ENCODE peak calls at places on chromosome 9, in four cellular contexts. One of them, this sample, is unnamed.

GRCh38 chr9:86707932-86708510 is 239.3 kb downstream of the GAS1 start:
- DNase-seq in T-helper 9 cell: no peak
- DNase-seq in C1 segment of cervical spinal cord: no peak
- DNase-seq in NCI-H1092: no peak
- DNase-seq in this sample: no peak

GRCh38 chr9:116661037-116661954 is 25.8 kb upstream of the TRIM32 start:
- DNase-seq in T-helper 9 cell: no peak
- DNase-seq in NCI-H1092: peak
- DNase-seq in C1 segment of cervical spinal cord: no peak
- DNase-seq in this sample: peak

GRCh38 chr9:136488247-136489214 is 5.7 kb upstream of the SEC16A start:
- DNase-seq in C1 segment of cervical spinal cord: peak
- DNase-seq in T-helper 9 cell: peak
- DNase-seq in NCI-H1092: no peak
- DNase-seq in this sample: peak

GRCh38 chr9:130857864-130858730 is 23.0 kb downstream of the ABL1 start:
- DNase-seq in NCI-H1092: no peak
- DNase-seq in C1 segment of cervical spinal cord: no peak
- DNase-seq in T-helper 9 cell: no peak
- DNase-seq in this sample: peak

GRCh38 chr9:99559776-99560175 is 261.9 kb upstream of the NR4A3 start:
- DNase-seq in C1 segment of cervical spinal cord: no peak
- DNase-seq in NCI-H1092: no peak
- DNase-seq in T-helper 9 cell: no peak
- DNase-seq in this sample: no peak

GRCh38 chr9:8703904-8704303 is 904.3 kb upstream of the DMAC1 start:
- DNase-seq in C1 segment of cervical spinal cord: no peak
- DNase-seq in T-helper 9 cell: no peak
- DNase-seq in NCI-H1092: no peak
- DNase-seq in this sample: no peak

GRCh38 chr9:93587651-93588347 is 11.4 kb downstream of the PHF2 start:
- DNase-seq in C1 segment of cervical spinal cord: no peak
- DNase-seq in T-helper 9 cell: no peak
- DNase-seq in NCI-H1092: no peak
- DNase-seq in this sample: no peak

GRCh38 chr9:134492281-134492691 is 149.3 kb upstream of the COL5A1 start:
- DNase-seq in T-helper 9 cell: no peak
- DNase-seq in NCI-H1092: no peak
- DNase-seq in C1 segment of cervical spinal cord: no peak
- DNase-seq in this sample: no peak

GRCh38 chr9:22374021-22374420 is 72.6 kb upstream of the DMRTA1 start:
- DNase-seq in C1 segment of cervical spinal cord: no peak
- DNase-seq in NCI-H1092: peak
- DNase-seq in T-helper 9 cell: no peak
- DNase-seq in this sample: no peak

GRCh38 chr9:32550609-32551490 is 1.3 kb upstream of the SMIM27 start:
- DNase-seq in NCI-H1092: peak
- DNase-seq in C1 segment of cervical spinal cord: peak
- DNase-seq in T-helper 9 cell: peak
- DNase-seq in this sample: peak

GRCh38 chr9:35559792-35560530 is 45.1 kb upstream of the TESK1 start:
- DNase-seq in T-helper 9 cell: no peak
- DNase-seq in NCI-H1092: no peak
- DNase-seq in C1 segment of cervical spinal cord: no peak
- DNase-seq in this sample: no peak

GRCh38 chr9:38208206-38208901 is 139.3 kb upstream of the SHB start:
- DNase-seq in T-helper 9 cell: no peak
- DNase-seq in NCI-H1092: no peak
- DNase-seq in C1 segment of cervical spinal cord: no peak
- DNase-seq in this sample: peak

GRCh38 chr9:96344458-96345180 is 38.9 kb downstream of the SLC35D2 start:
- DNase-seq in C1 segment of cervical spinal cord: peak
- DNase-seq in NCI-H1092: no peak
- DNase-seq in T-helper 9 cell: no peak
- DNase-seq in this sample: no peak

GRCh38 chr9:113656771-113657670 is 193.5 kb downstream of the RGS3 start:
- DNase-seq in NCI-H1092: no peak
- DNase-seq in T-helper 9 cell: no peak
- DNase-seq in C1 segment of cervical spinal cord: no peak
- DNase-seq in this sample: no peak

GRCh38 chr9:127568971-127569818 is 42.9 kb upstream of the STXBP1 start:
- DNase-seq in C1 segment of cervical spinal cord: peak
- DNase-seq in NCI-H1092: peak
- DNase-seq in T-helper 9 cell: peak
- DNase-seq in this sample: peak

GRCh38 chr9:22103650-22104575 is 94.8 kb upstream of the CDKN2B start:
- DNase-seq in C1 segment of cervical spinal cord: no peak
- DNase-seq in NCI-H1092: no peak
- DNase-seq in T-helper 9 cell: no peak
- DNase-seq in this sample: no peak

GRCh38 chr9:87685431-87685830 is 40.5 kb upstream of the CTSL start:
- DNase-seq in C1 segment of cervical spinal cord: no peak
- DNase-seq in NCI-H1092: no peak
- DNase-seq in T-helper 9 cell: no peak
- DNase-seq in this sample: no peak

GRCh38 chr9:17519761-17520160 is 59.1 kb upstream of the SH3GL2 start:
- DNase-seq in C1 segment of cervical spinal cord: no peak
- DNase-seq in T-helper 9 cell: no peak
- DNase-seq in NCI-H1092: no peak
- DNase-seq in this sample: no peak

GRCh38 chr9:133986061-133986460 is 6.1 kb downstream of the VAV2 start:
- DNase-seq in T-helper 9 cell: no peak
- DNase-seq in NCI-H1092: no peak
- DNase-seq in C1 segment of cervical spinal cord: no peak
- DNase-seq in this sample: no peak

GRCh38 chr9:106970219-106970975 is 107.4 kb downstream of the ZNF462 start:
- DNase-seq in NCI-H1092: no peak
- DNase-seq in C1 segment of cervical spinal cord: no peak
- DNase-seq in T-helper 9 cell: no peak
- DNase-seq in this sample: no peak

GRCh38 chr9:93598647-93599241 is 22.4 kb downstream of the PHF2 start:
- DNase-seq in T-helper 9 cell: no peak
- DNase-seq in NCI-H1092: no peak
- DNase-seq in C1 segment of cervical spinal cord: no peak
- DNase-seq in this sample: no peak

GRCh38 chr9:93100265-93100636 is 4.2 kb downstream of the CARD19 start:
- DNase-seq in NCI-H1092: no peak
- DNase-seq in C1 segment of cervical spinal cord: no peak
- DNase-seq in T-helper 9 cell: no peak
- DNase-seq in this sample: no peak

This sample was measured in DMS79 treated with DMSO at 0.1 percent for 48 hours.